ENCODE peak calls at places on chromosomes 2 and 18, in eight cellular contexts. N is fibroblast of mammary gland, P is ovary, M is stomach, Y is brain microvascular endothelial cell, U is body of pancreas, A is CD14-positive monocyte, B is D721Med. V is an unnamed sample.

GRCh38 chr2:180184506-180184905 is 177.4 kb upstream of the CWC22 start:
- DNase-seq in A (no peak), B (no peak), U (no peak), P (no peak), N (peak), M (no peak), Y (peak), V (no peak)

GRCh38 chr2:20567159-20567925 is 83.6 kb downstream of the HS1BP3 start:
- DNase-seq in A (no peak), B (no peak), P (no peak), Y (no peak), U (no peak), M (no peak), N (no peak), V (no peak)

GRCh38 chr2:128797937-128798336 is 479.3 kb upstream of the HS6ST1 start:
- DNase-seq in P (no peak), B (no peak), Y (no peak), A (no peak), N (no peak), M (peak), U (no peak), V (no peak)

GRCh38 chr2:53515435-53516332 is 251.9 kb upstream of the CHAC2 start:
- DNase-seq in A (no peak), B (no peak), N (peak), M (no peak), Y (no peak), P (no peak), U (peak), V (no peak)

GRCh38 chr2:240925576-240926515 is 19.7 kb downstream of the CROCC2 start:
- DNase-seq in B (no peak), U (peak), P (peak), N (no peak), Y (no peak), A (peak), M (peak), V (peak)

GRCh38 chr18:61589724-61590065 is 256.5 kb downstream of the CDH20 start:
- DNase-seq in A (no peak), Y (peak), P (no peak), B (no peak), U (no peak), N (peak), M (no peak), V (no peak)

GRCh38 chr2:221410487-221410886 is 161.6 kb downstream of the EPHA4 start:
- DNase-seq in B (no peak), M (no peak), P (no peak), A (no peak), Y (no peak), U (no peak), N (no peak), V (no peak)

GRCh38 chr18:55386545-55386944 is 201.4 kb downstream of the TCF4 start:
- DNase-seq in A (no peak), U (no peak), Y (no peak), N (no peak), B (no peak), M (no peak), P (no peak), V (no peak)

GRCh38 chr2:31688282-31688681 is 107.5 kb upstream of the SRD5A2 start:
- DNase-seq in Y (no peak), A (no peak), B (no peak), U (no peak), N (peak), M (no peak), P (no peak), V (no peak)

GRCh38 chr2:98738304-98738703 is 7.4 kb upstream of the MGAT4A start:
- DNase-seq in M (no peak), N (no peak), A (no peak), Y (no peak), B (no peak), U (peak), P (no peak), V (no peak)

GRCh38 chr2:239773377-239774141 is 251.6 kb downstream of the NDUFA10 start:
- DNase-seq in A (peak), B (no peak), U (no peak), N (no peak), Y (no peak), M (peak), P (peak), V (peak)

GRCh38 chr18:13638684-13639083 is 87.7 kb downstream of the FAM210A start:
- DNase-seq in P (no peak), Y (no peak), N (no peak), A (no peak), U (no peak), B (no peak), M (no peak), V (no peak)

GRCh38 chr18:49778826-49779465 is 34.4 kb downstream of the ACAA2 start:
- DNase-seq in A (no peak), N (peak), Y (peak), M (no peak), U (no peak), P (no peak), B (no peak), V (no peak)

GRCh38 chr2:204343685-204344084 is 201.6 kb upstream of the PARD3B start:
- DNase-seq in B (no peak), U (no peak), M (no peak), N (no peak), P (no peak), Y (no peak), A (no peak), V (no peak)

GRCh38 chr2:221502270-221502973 is 69.7 kb downstream of the EPHA4 start:
- DNase-seq in M (no peak), A (no peak), P (no peak), U (no peak), B (no peak), N (peak), Y (peak), V (no peak)

GRCh38 chr18:48119204-48119603 is 188.7 kb upstream of the SMAD2 start:
- DNase-seq in M (no peak), N (no peak), Y (no peak), A (no peak), U (no peak), P (no peak), B (no peak), V (no peak)

GRCh38 chr2:191038741-191039140 is 24.8 kb upstream of the STAT1 start:
- DNase-seq in U (no peak), Y (peak), M (no peak), N (no peak), P (no peak), A (no peak), B (no peak), V (no peak)

GRCh38 chr2:85312404-85312803 is 15.4 kb downstream of the TGOLN2 start:
- DNase-seq in P (no peak), B (no peak), M (no peak), Y (peak), A (no peak), N (peak), U (no peak), V (no peak)

GRCh38 chr2:37244017-37244416 is 12.6 kb downstream of the NDUFAF7 start:
- DNase-seq in B (no peak), A (no peak), U (no peak), P (no peak), M (no peak), N (no peak), Y (no peak), V (no peak)

GRCh38 chr18:43049021-43049420 is 66.5 kb downstream of the RIT2 start:
- DNase-seq in Y (peak), B (no peak), P (no peak), N (peak), U (no peak), M (no peak), A (no peak), V (no peak)

GRCh38 chr2:183059561-183059960 is 19.0 kb upstream of the DUSP19 start:
- DNase-seq in P (no peak), U (no peak), Y (peak), M (no peak), B (no peak), A (no peak), N (peak), V (no peak)

GRCh38 chr2:64592994-64593655 is 60.6 kb downstream of the SERTAD2 start:
- DNase-seq in P (no peak), U (no peak), M (no peak), N (peak), Y (no peak), B (no peak), A (no peak), V (no peak)

GRCh38 chr18:39685303-39685902 is 2119.8 kb upstream of the CELF4 start:
- DNase-seq in A (no peak), M (no peak), Y (no peak), U (no peak), P (no peak), B (no peak), N (no peak), V (no peak)

GRCh38 chr2:76197842-76198448 is 487.2 kb upstream of the GCFC2 start:
- DNase-seq in Y (peak), N (peak), M (peak), P (no peak), A (no peak), B (no peak), U (peak), V (no peak)

GRCh38 chr2:154639997-154640396 is 58.5 kb upstream of the KCNJ3 start:
- DNase-seq in B (no peak), U (no peak), N (no peak), Y (no peak), P (no peak), A (no peak), M (no peak), V (no peak)

GRCh38 chr2:112001942-112002341 is 53.1 kb upstream of the TMEM87B start:
- DNase-seq in P (no peak), U (no peak), N (peak), B (no peak), M (no peak), A (no peak), Y (no peak), V (no peak)

GRCh38 chr2:37614061-37614802 is 57.2 kb downstream of the CDC42EP3 start:
- DNase-seq in B (no peak), Y (peak), A (no peak), N (peak), P (no peak), U (peak), M (no peak), V (no peak)

DNA sequence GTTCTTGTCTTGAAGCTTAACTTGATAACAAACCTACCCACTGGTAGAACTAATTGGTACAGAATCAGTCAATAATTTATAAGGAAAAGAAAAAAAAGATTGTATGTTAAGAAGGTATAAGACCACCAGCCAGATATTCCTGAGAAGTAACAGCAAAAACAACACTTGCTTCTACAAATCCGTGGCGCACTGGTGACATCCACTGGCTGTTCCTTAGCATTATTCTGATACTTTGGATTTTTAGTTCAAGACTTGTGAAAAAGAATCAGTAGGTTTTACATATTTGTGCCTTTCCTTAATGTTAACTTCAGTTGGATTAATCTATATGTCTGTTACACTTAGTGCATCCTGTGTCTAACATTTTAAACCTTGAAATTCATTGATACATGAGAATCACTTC is 141.8 kb downstream of the GRB14 start:
- DNase-seq in P (peak), B (no peak), U (no peak), M (no peak), Y (peak), A (no peak), N (peak), V (no peak)
- TF ChIP-seq CTCF in P (no peak), B (peak), U (no peak), M (no peak), Y (peak), A (no peak), N (peak), V (peak)

GRCh38 chr2:11344956-11345671 is 678 bp upstream of the ROCK2 start:
- DNase-seq in N (peak), P (peak), U (peak), M (peak), Y (peak), B (no peak), A (no peak), V (peak)
- TF ChIP-seq CTCF in N (no peak), P (no peak), U (no peak), M (no peak), Y (no peak), B (no peak), A (no peak), V (peak)

GRCh38 chr2:51710222-51710621 is 678.3 kb upstream of the NRXN1 start:
- DNase-seq in P (no peak), Y (no peak), N (no peak), U (peak), B (no peak), A (no peak), M (no peak), V (no peak)
- TF ChIP-seq CTCF in P (no peak), Y (peak), N (peak), U (no peak), B (peak), A (no peak), M (no peak), V (no peak)

GRCh38 chr2:38751043-38751846 is at the start of gene SRSF7:
- DNase-seq in M (peak), P (peak), B (peak), N (peak), A (peak), U (peak), Y (peak), V (peak)
- TF ChIP-seq CTCF in M (no peak), P (no peak), B (no peak), N (no peak), A (no peak), U (no peak), Y (no peak), V (no peak)

DNA sequence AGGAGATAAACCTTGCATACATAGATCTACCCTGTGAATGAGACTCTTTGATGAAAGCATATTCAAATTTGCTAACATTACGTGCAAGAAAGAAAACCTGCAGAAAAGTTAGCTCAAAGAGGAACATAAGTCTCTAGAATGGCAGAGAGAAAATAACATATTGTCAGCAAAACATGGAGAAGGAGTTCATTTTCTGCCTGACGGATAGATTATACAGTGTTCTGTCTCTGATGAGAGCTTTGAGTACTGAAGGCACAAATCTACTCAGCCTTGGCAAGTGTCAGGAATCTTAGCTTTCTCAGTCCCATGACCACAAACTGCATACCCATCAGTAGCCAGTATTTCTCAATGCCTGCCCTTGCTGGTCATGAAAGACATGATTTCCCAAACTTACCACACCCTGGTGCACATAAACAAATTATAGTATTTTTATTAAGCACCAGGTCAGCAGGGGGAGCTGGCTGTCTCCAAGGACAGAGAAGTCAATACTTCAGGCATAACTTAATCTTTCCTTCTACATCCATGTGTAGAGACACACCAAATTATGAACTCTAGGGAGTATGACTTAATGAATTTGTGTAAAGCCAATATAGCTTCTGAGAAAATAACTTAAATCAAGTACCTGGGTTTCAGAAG is 401.2 kb upstream of the SOX11 start:
- DNase-seq in B (no peak), A (no peak), U (no peak), N (no peak), M (no peak), P (no peak), Y (peak), V (no peak)
- TF ChIP-seq CTCF in B (peak), A (no peak), U (no peak), N (no peak), M (no peak), P (no peak), Y (peak), V (peak)

GRCh38 chr2:207481924-207482323 is 47.8 kb upstream of the CREB1 start:
- DNase-seq in U (peak), N (no peak), Y (no peak), B (no peak), M (peak), P (no peak), A (no peak), V (no peak)
- TF ChIP-seq CTCF in U (no peak), N (no peak), Y (no peak), B (no peak), M (no peak), P (no peak), A (no peak), V (no peak)

V was measured in chondrocyte.